ENCODE peak calls at places on chromosome 18, in six cellular contexts. O is keratinocyte, W is astrocyte of the spinal cord, C is left ventricle myocardium inferior, Q is BJ, B is IMR-90. T is an unnamed sample.

GRCh38 chr18:71223487-71223886 is 934.6 kb downstream of the SOCS6 start:
- DNase-seq in O (no peak), Q (no peak), C (no peak), W (no peak), B (no peak), T (no peak)

GRCh38 chr18:2086439-2086838 is 484.9 kb downstream of the METTL4 start:
- DNase-seq in Q (no peak), O (no peak), B (no peak), C (no peak), W (no peak), T (no peak)

GRCh38 chr18:48975817-48976649 is 25.3 kb upstream of the SMAD7 start:
- DNase-seq in B (peak; percentile 57), W (peak; percentile 55), Q (no peak), C (peak; percentile 48), O (no peak), T (peak; percentile 70)

GRCh38 chr18:24071779-24072178 is 57.2 kb downstream of the TTC39C start:
- DNase-seq in O (no peak), C (no peak), W (no peak), B (no peak), Q (no peak), T (no peak)

GRCh38 chr18:56982756-56983155 is 164.1 kb upstream of the BOD1L2 start:
- DNase-seq in O (no peak), B (no peak), W (no peak), Q (no peak), C (no peak), T (no peak)

GRCh38 chr18:13563390-13563805 is 163.0 kb downstream of the FAM210A start:
- DNase-seq in W (no peak), Q (no peak), C (no peak), O (no peak), B (no peak), T (no peak)

GRCh38 chr18:9716780-9717563 is 8.9 kb downstream of the RAB31 start:
- DNase-seq in C (no peak), W (no peak), O (no peak), B (no peak), Q (no peak), T (no peak)

GRCh38 chr18:77858331-77858730 is 608.7 kb downstream of the GALR1 start:
- DNase-seq in W (no peak), B (no peak), O (no peak), Q (no peak), C (no peak), T (no peak)

GRCh38 chr18:13461936-13462335 is 243.4 kb downstream of the LDLRAD4 start:
- DNase-seq in C (no peak), W (no peak), O (no peak), Q (no peak), B (no peak), T (no peak)

GRCh38 chr18:54023471-54023870 is 201.0 kb downstream of the MBD2 start:
- DNase-seq in C (no peak), O (peak; percentile 81), W (peak; percentile 91), B (no peak), Q (peak; percentile 19), T (no peak)

GRCh38 chr18:12044591-12044990 is 49.1 kb upstream of the ANKRD62 start:
- DNase-seq in O (no peak), Q (no peak), B (no peak), C (no peak), W (peak; percentile 39), T (peak; percentile 7)

GRCh38 chr18:54806526-54806925 is 21.8 kb upstream of the RAB27B start:
- DNase-seq in B (peak; percentile 24), O (no peak), Q (no peak), W (peak; percentile 70), C (no peak), T (no peak)

GRCh38 chr18:70332694-70333093 is 43.8 kb downstream of the SOCS6 start:
- DNase-seq in C (no peak), O (no peak), Q (no peak), W (peak; percentile 28), B (peak; percentile 57), T (no peak)

GRCh38 chr18:41870817-41871216 is 84.2 kb upstream of the PIK3C3 start:
- DNase-seq in B (peak; percentile 49), W (no peak), Q (no peak), O (no peak), C (no peak), T (no peak)

GRCh38 chr18:59155140-59155539 is 15.5 kb downstream of the SEC11C start:
- DNase-seq in O (no peak), C (no peak), Q (peak; percentile 82), B (peak; percentile 95), W (peak; percentile 78), T (no peak)

GRCh38 chr18:12657849-12658829 is at the start of gene SPIRE1:
- DNase-seq in O (no peak), W (peak; percentile 59), B (peak; percentile 52), C (peak; percentile 82), Q (no peak), T (peak; percentile 68)

GRCh38 chr18:58314284-58314683 is 270.3 kb downstream of the NEDD4L start:
- DNase-seq in B (peak; percentile 95), C (no peak), Q (peak; percentile 89), W (peak; percentile 86), O (peak; percentile 54), T (no peak)

GRCh38 chr18:13067124-13067523 is 76.0 kb downstream of the CEP192 start:
- DNase-seq in B (no peak), C (no peak), Q (no peak), W (no peak), O (no peak), T (no peak)

GRCh38 chr18:22166070-22166972 is 3.1 kb upstream of the GATA6 start:
- DNase-seq in B (no peak), C (peak; percentile 67), Q (no peak), W (no peak), O (no peak), T (peak; percentile 84)

GRCh38 chr18:56559044-56559443 is 79.3 kb downstream of the TXNL1 start:
- DNase-seq in C (no peak), O (no peak), Q (no peak), B (no peak), W (no peak), T (no peak)

GRCh38 chr18:56068030-56068671 is 480.2 kb upstream of the TCF4 start:
- DNase-seq in C (no peak), W (peak; percentile 70), Q (no peak), O (peak; percentile 15), B (peak; percentile 89), T (no peak)

GRCh38 chr18:41134426-41134825 is 820.6 kb upstream of the PIK3C3 start:
- DNase-seq in W (peak; percentile 23), O (no peak), C (no peak), B (peak; percentile 24), Q (no peak), T (no peak)

GRCh38 chr18:12038082-12038660 is 55.5 kb upstream of the ANKRD62 start:
- DNase-seq in B (no peak), Q (no peak), O (no peak), C (no peak), W (no peak), T (peak; percentile 38)

GRCh38 chr18:78673516-78674321 is 305.9 kb upstream of the SALL3 start:
- DNase-seq in B (no peak), W (no peak), C (no peak), Q (no peak), O (no peak), T (no peak)

GRCh38 chr18:33495278-33495677 is 54.8 kb upstream of the CCDC178 start:
- DNase-seq in O (no peak), B (peak; percentile 13), C (no peak), Q (no peak), W (peak; percentile 64), T (no peak)

DNA sequence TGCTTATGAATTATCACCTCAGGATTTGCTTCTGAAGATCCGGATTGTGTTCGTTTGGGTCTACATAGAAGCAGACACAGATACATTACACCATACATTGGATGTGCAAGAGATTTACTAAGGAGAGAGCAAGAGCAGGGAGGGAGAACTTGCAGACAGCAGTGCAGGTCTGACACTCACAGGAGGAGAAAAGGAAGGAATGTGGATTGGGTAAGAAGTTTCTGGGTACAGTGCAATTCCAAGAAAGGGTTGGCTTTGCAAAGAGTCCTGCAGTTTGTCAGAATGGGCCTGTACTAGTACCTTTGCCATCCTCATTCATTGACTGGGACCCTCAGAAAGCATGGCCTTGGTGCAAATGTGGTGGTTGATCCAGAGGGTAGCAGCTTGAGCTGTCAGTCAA is 4.8 kb upstream of the THOC1 start:
- DNase-seq in B (no peak), O (no peak), C (no peak), W (no peak), Q (no peak), T (no peak)
- H3K4me3 ChIP-seq in B (no peak overlapping the region), O (no peak overlapping the region), C (no peak overlapping the region), W (no peak overlapping the region), Q (no peak overlapping the region), T (no peak overlapping the region)

GRCh38 chr18:80169607-80170006 is 60.5 kb downstream of the ADNP2 start:
- DNase-seq in B (peak; percentile 50), C (no peak), O (no peak), W (no peak), Q (no peak), T (no peak)

GRCh38 chr18:80173060-80173459 is 64.0 kb downstream of the ADNP2 start:
- DNase-seq in O (no peak), Q (no peak), C (no peak), B (no peak), W (no peak), T (no peak)

GRCh38 chr18:80172056-80172455 is 63.0 kb downstream of the ADNP2 start:
- DNase-seq in C (no peak), Q (no peak), B (no peak), O (no peak), W (no peak), T (no peak)

GRCh38 chr18:80170395-80171094 is 61.5 kb downstream of the ADNP2 start:
- DNase-seq in B (no peak), Q (no peak), W (no peak), C (no peak), O (no peak), T (no peak)

GRCh38 chr18:80171190-80171872 is 62.3 kb downstream of the ADNP2 start:
- DNase-seq in C (peak; percentile 39), Q (no peak), W (peak; percentile 46), B (peak; percentile 69), O (no peak), T (peak; percentile 55)
- TF ChIP-seq CTCF in C (peak; percentile 84), Q (peak; percentile 83), W (peak; percentile 89), B (peak; percentile 69), O (peak; percentile 89), T (peak; percentile 64)

DNA sequence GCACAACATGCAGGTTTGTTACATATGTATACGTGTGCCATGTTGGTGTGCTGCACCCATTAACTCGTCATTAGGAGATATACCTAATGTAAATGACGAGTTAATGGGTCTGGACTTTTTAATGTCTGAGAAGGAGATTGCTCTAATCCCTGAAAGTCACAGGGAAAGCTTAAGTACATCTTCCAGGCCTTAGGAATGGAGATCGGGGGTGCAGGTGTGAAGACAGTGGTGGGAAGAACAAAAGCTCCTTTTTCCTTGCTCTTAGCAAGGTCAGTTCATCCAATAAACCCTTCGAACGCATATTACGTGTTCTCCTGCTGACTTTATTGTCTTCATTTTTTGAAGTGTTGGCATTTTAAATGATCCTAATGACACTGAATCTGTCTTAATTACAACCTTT is 50.8 kb upstream of the LAMA1 start:
- DNase-seq in C (no peak), O (no peak), B (no peak), Q (no peak), W (no peak), T (no peak)
- H3K4me3 ChIP-seq in C (no peak overlapping the region), O (no peak overlapping the region), B (no peak overlapping the region), Q (no peak overlapping the region), W (no peak overlapping the region), T (no peak overlapping the region)

DNA sequence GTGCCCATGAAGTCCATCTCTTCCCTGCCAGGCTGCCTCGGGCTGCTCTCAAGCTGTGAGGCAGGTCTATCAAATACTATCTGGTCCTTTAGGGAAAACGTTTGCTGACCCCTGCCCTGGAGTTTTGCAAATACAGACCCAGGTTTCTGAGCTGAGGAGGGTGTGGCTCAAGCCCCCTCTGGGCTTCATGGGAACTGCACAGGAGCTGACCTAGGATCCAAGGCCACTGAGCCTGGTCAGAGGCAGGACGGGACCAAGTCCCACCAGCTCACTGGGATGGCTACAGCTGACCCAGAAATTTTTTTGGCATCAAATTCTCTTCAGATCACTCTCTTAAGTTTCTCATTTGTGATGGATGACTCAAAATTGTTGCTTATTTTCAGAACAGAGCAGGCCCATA is 14.1 kb downstream of the ZNF516 start:
- DNase-seq in W (no peak), O (no peak), C (no peak), B (no peak), Q (no peak), T (no peak)
- TF ChIP-seq CTCF in W (no peak), O (peak; percentile 39), C (no peak), B (no peak), Q (peak; percentile 25), T (no peak)